ENCODE peak calls at places on chromosomes 7 and 10, in ten cellular contexts. J, O, L, N, W, F, D, S, Z and E are unnamed samples.

GRCh38 chr10:25113231-25114035 is 61.4 kb upstream of the GPR158 start:
- DNase-seq in J (peak), O (peak), L (peak), N (peak), W (peak), F (peak), D (peak), S (no peak), Z (peak), E (peak)

GRCh38 chr10:21860718-21861117 is 142.8 kb downstream of the DNAJC1 start:
- DNase-seq in J (no peak), O (no peak), L (no peak), N (no peak), W (no peak), F (no peak), D (no peak), S (no peak), Z (no peak), E (no peak)

GRCh38 chr7:90207956-90208355 is 3.6 kb upstream of the STEAP2 start:
- DNase-seq in J (no peak), O (no peak), L (no peak), N (no peak), W (no peak), F (no peak), D (no peak), S (no peak), Z (no peak), E (no peak)

GRCh38 chr10:124705021-124705740 is 39.0 kb downstream of the FAM53B start:
- DNase-seq in J (no peak), O (no peak), L (peak), N (no peak), W (peak), F (no peak), D (no peak), S (no peak), Z (no peak), E (no peak)

GRCh38 chr10:7937315-7937945 is 117.1 kb upstream of the GATA3 start:
- DNase-seq in J (no peak), O (no peak), L (no peak), N (no peak), W (no peak), F (no peak), D (no peak), S (no peak), Z (no peak), E (no peak)

GRCh38 chr7:116592445-116592844 is 67.6 kb downstream of the CAV1 start:
- DNase-seq in J (no peak), O (no peak), L (no peak), N (no peak), W (no peak), F (no peak), D (peak), S (no peak), Z (no peak), E (no peak)

GRCh38 chr7:135275971-135276580 is 42.4 kb downstream of the STRA8 start:
- DNase-seq in J (no peak), O (no peak), L (no peak), N (no peak), W (no peak), F (no peak), D (no peak), S (no peak), Z (no peak), E (no peak)

GRCh38 chr10:126240483-126240882 is 147.8 kb downstream of the ADAM12 start:
- DNase-seq in J (no peak), O (no peak), L (no peak), N (no peak), W (no peak), F (no peak), D (no peak), S (no peak), Z (no peak), E (no peak)

GRCh38 chr7:33831389-33832118 is 73.8 kb upstream of the BMPER start:
- DNase-seq in J (no peak), O (no peak), L (no peak), N (no peak), W (no peak), F (no peak), D (no peak), S (no peak), Z (no peak), E (peak)

GRCh38 chr7:86644282-86645173 is 819 bp downstream of the GRM3 start:
- DNase-seq in J (no peak), O (peak), L (peak), N (no peak), W (no peak), F (no peak), D (no peak), S (no peak), Z (no peak), E (peak)

GRCh38 chr7:116075351-116076145 is 45.0 kb upstream of the TFEC start:
- DNase-seq in J (no peak), O (no peak), L (peak), N (no peak), W (no peak), F (no peak), D (no peak), S (no peak), Z (no peak), E (no peak)

GRCh38 chr7:138875794-138876193 is 77.8 kb upstream of the ATP6V0A4 start:
- DNase-seq in J (peak), O (no peak), L (no peak), N (no peak), W (peak), F (peak), D (no peak), S (peak), Z (peak), E (no peak)

GRCh38 chr10:4945706-4946348 is 17.4 kb upstream of the AKR1C1 start:
- DNase-seq in J (no peak), O (no peak), L (no peak), N (no peak), W (no peak), F (no peak), D (no peak), S (no peak), Z (no peak), E (no peak)

GRCh38 chr10:60382946-60383681 is 6.6 kb downstream of the ANK3 start:
- DNase-seq in J (no peak), O (no peak), L (no peak), N (no peak), W (no peak), F (no peak), D (no peak), S (no peak), Z (no peak), E (no peak)

GRCh38 chr7:67056683-67057082 is 60.0 kb downstream of the TYW1 start:
- DNase-seq in J (no peak), O (no peak), L (no peak), N (no peak), W (no peak), F (no peak), D (no peak), S (no peak), Z (no peak), E (no peak)

GRCh38 chr10:101354584-101355070 is 662 bp downstream of the BTRC start:
- DNase-seq in J (no peak), O (no peak), L (no peak), N (no peak), W (no peak), F (no peak), D (no peak), S (no peak), Z (peak), E (no peak)

GRCh38 chr10:99532687-99533495 is at the start of gene NKX2-3:
- DNase-seq in J (peak), O (peak), L (peak), N (peak), W (peak), F (no peak), D (no peak), S (no peak), Z (no peak), E (peak)

GRCh38 chr10:114706458-114707055 is 48.5 kb upstream of the ABLIM1 start:
- DNase-seq in J (no peak), O (no peak), L (no peak), N (no peak), W (no peak), F (no peak), D (no peak), S (no peak), Z (no peak), E (no peak)

GRCh38 chr10:60646966-60647796 is 131.1 kb upstream of the CDK1 start:
- DNase-seq in J (peak), O (peak), L (no peak), N (peak), W (peak), F (no peak), D (peak), S (no peak), Z (peak), E (no peak)

GRCh38 chr10:92432596-92432995 is 141.3 kb downstream of the IDE start:
- DNase-seq in J (no peak), O (no peak), L (no peak), N (no peak), W (no peak), F (no peak), D (no peak), S (no peak), Z (no peak), E (no peak)

GRCh38 chr7:156014201-156014600 is 201.9 kb upstream of the SHH start:
- DNase-seq in J (no peak), O (no peak), L (no peak), N (no peak), W (peak), F (no peak), D (no peak), S (no peak), Z (no peak), E (no peak)

GRCh38 chr10:70432101-70432500 is 9.4 kb downstream of the NODAL start:
- DNase-seq in J (no peak), O (no peak), L (no peak), N (no peak), W (no peak), F (no peak), D (peak), S (no peak), Z (no peak), E (peak)

GRCh38 chr7:143979359-143979758 is 20.8 kb upstream of the OR6B1 start:
- DNase-seq in J (peak), O (no peak), L (no peak), N (no peak), W (no peak), F (no peak), D (no peak), S (peak), Z (no peak), E (no peak)

GRCh38 chr10:53702489-53702888 is 929.9 kb upstream of the MBL2 start:
- DNase-seq in J (no peak), O (peak), L (no peak), N (no peak), W (no peak), F (no peak), D (peak), S (no peak), Z (no peak), E (no peak)

GRCh38 chr10:60430017-60430416 is 40.3 kb upstream of the ANK3 start:
- DNase-seq in J (no peak), O (no peak), L (no peak), N (no peak), W (no peak), F (no peak), D (no peak), S (peak), Z (no peak), E (no peak)

GRCh38 chr10:97291357-97292096 is 910 bp downstream of the ARHGAP19 start:
- DNase-seq in J (no peak), O (no peak), L (no peak), N (no peak), W (no peak), F (no peak), D (no peak), S (no peak), Z (no peak), E (no peak)

GRCh38 chr7:130874071-130874915 is 140.3 kb upstream of the KLF14 start:
- DNase-seq in J (no peak), O (no peak), L (no peak), N (no peak), W (no peak), F (no peak), D (no peak), S (no peak), Z (no peak), E (no peak)

GRCh38 chr10:30231071-30231652 is 117.9 kb downstream of the MTPAP start:
- DNase-seq in J (no peak), O (no peak), L (no peak), N (no peak), W (peak), F (no peak), D (no peak), S (no peak), Z (no peak), E (no peak)

GRCh38 chr10:23362879-23363787 is 18.5 kb upstream of the C10orf67 start:
- DNase-seq in J (no peak), O (no peak), L (no peak), N (no peak), W (peak), F (no peak), D (no peak), S (no peak), Z (no peak), E (no peak)

GRCh38 chr10:122152544-122152943 is 118.6 kb upstream of the BTBD16 start:
- DNase-seq in J (no peak), O (no peak), L (peak), N (no peak), W (no peak), F (no peak), D (peak), S (no peak), Z (no peak), E (peak)

GRCh38 chr10:103241262-103242011 is 4.2 kb upstream of the RPEL1 start:
- DNase-seq in J (peak), O (no peak), L (no peak), N (peak), W (no peak), F (peak), D (no peak), S (no peak), Z (peak), E (no peak)

GRCh38 chr10:43123361-43124093 is 14.7 kb upstream of the CSGALNACT2 start:
- DNase-seq in J (no peak), O (no peak), L (no peak), N (no peak), W (peak), F (no peak), D (no peak), S (no peak), Z (no peak), E (no peak)

GRCh38 chr10:43844236-43844635 is 195.6 kb upstream of the ZNF32 start:
- DNase-seq in J (no peak), O (no peak), L (no peak), N (no peak), W (no peak), F (no peak), D (no peak), S (no peak), Z (no peak), E (no peak)

GRCh38 chr10:68992721-68993440 is 4.3 kb downstream of the KIFBP start:
- DNase-seq in J (no peak), O (no peak), L (peak), N (no peak), W (no peak), F (peak), D (peak), S (peak), Z (peak), E (peak)

GRCh38 chr7:43379197-43379596 is 203.7 kb upstream of the STK17A start:
- DNase-seq in J (no peak), O (no peak), L (no peak), N (no peak), W (no peak), F (no peak), D (no peak), S (no peak), Z (no peak), E (no peak)

GRCh38 chr7:142088022-142088714 is 23.4 kb upstream of the MGAM2 start:
- DNase-seq in J (no peak), O (no peak), L (no peak), N (no peak), W (no peak), F (no peak), D (no peak), S (no peak), Z (no peak), E (no peak)